ENCODE peak calls at places on chromosomes 2 and 18, in six cellular contexts. A, L, P, M, G and T are unnamed samples.

GRCh38 chr18:8763611-8764010 is 58.3 kb downstream of the MTCL1 start:
- DNase-seq in A (no peak), L (no peak), P (no peak), M (no peak), G (peak), T (no peak)

GRCh38 chr2:20106746-20107145 is 55.3 kb upstream of the LAPTM4A start:
- DNase-seq in A (peak), L (peak), P (no peak), M (no peak), G (no peak), T (no peak)

GRCh38 chr2:96470636-96471035 is 34.5 kb downstream of the NEURL3 start:
- DNase-seq in A (peak), L (peak), P (no peak), M (peak), G (no peak), T (peak)

GRCh38 chr18:57542126-57542525 is 44.4 kb downstream of the FECH start:
- DNase-seq in A (no peak), L (no peak), P (no peak), M (no peak), G (peak), T (no peak)

GRCh38 chr2:196399736-196400691 is 228.6 kb upstream of the STK17B start:
- DNase-seq in A (peak), L (no peak), P (no peak), M (no peak), G (peak), T (no peak)

GRCh38 chr2:241161646-241162281 is 11.5 kb downstream of the PPP1R7 start:
- DNase-seq in A (peak), L (no peak), P (no peak), M (peak), G (peak), T (no peak)

GRCh38 chr18:56267334-56267733 is 371.1 kb downstream of the TXNL1 start:
- DNase-seq in A (no peak), L (no peak), P (no peak), M (no peak), G (no peak), T (no peak)

GRCh38 chr2:143171817-143172216 is 42.6 kb downstream of the ARHGAP15 start:
- DNase-seq in A (no peak), L (no peak), P (no peak), M (no peak), G (no peak), T (no peak)

GRCh38 chr18:34742761-34743366 is 32.8 kb downstream of the DTNA start:
- DNase-seq in A (no peak), L (no peak), P (no peak), M (no peak), G (no peak), T (no peak)

GRCh38 chr2:156333951-156334495 is 1.5 kb upstream of the NR4A2 start:
- DNase-seq in A (peak), L (peak), P (no peak), M (peak), G (no peak), T (peak)

GRCh38 chr2:140972724-140973123 is 1158.1 kb downstream of the LRP1B start:
- DNase-seq in A (no peak), L (no peak), P (no peak), M (no peak), G (no peak), T (no peak)

GRCh38 chr2:162025121-162025911 is 48.7 kb downstream of the DPP4 start:
- DNase-seq in A (no peak), L (no peak), P (no peak), M (no peak), G (peak), T (no peak)